ENCODE peak calls at places on chromosomes 6 and 20, in six cellular contexts. One of them, this sample, is unnamed.
A peak's percentile ranks its signal among the peaks of the same experiment; 100 is the strongest.

GRCh38 chr6:24004659-24005058 is 121.4 kb upstream of the NRSN1 start:
- DNase-seq in hippocampal formation: no peak
- DNase-seq in chondrocyte: no peak
- DNase-seq in astrocyte of the spinal cord: no peak
- DNase-seq in fibroblast of pulmonary artery: no peak
- DNase-seq in mesenchymal stem cell: peak; percentile 0
- DNase-seq in this sample: no peak

GRCh38 chr6:119025793-119026192 is 52.7 kb downstream of the FAM184A start:
- DNase-seq in hippocampal formation: no peak
- DNase-seq in chondrocyte: no peak
- DNase-seq in astrocyte of the spinal cord: no peak
- DNase-seq in fibroblast of pulmonary artery: no peak
- DNase-seq in mesenchymal stem cell: no peak
- DNase-seq in this sample: no peak

GRCh38 chr20:38168791-38169589 is 3.9 kb upstream of the TGM2 start:
- DNase-seq in hippocampal formation: no peak
- DNase-seq in chondrocyte: no peak
- DNase-seq in astrocyte of the spinal cord: no peak
- DNase-seq in fibroblast of pulmonary artery: no peak
- DNase-seq in mesenchymal stem cell: peak; percentile 58
- DNase-seq in this sample: no peak

GRCh38 chr20:32534661-32535240 is 50.4 kb downstream of the NOL4L start:
- DNase-seq in hippocampal formation: no peak
- DNase-seq in chondrocyte: no peak
- DNase-seq in astrocyte of the spinal cord: no peak
- DNase-seq in fibroblast of pulmonary artery: no peak
- DNase-seq in mesenchymal stem cell: no peak
- DNase-seq in this sample: no peak

GRCh38 chr6:169592558-169592957 is 109.3 kb downstream of the WDR27 start:
- DNase-seq in hippocampal formation: no peak
- DNase-seq in chondrocyte: no peak
- DNase-seq in astrocyte of the spinal cord: peak; percentile 79
- DNase-seq in fibroblast of pulmonary artery: peak; percentile 67
- DNase-seq in mesenchymal stem cell: peak; percentile 61
- DNase-seq in this sample: no peak

GRCh38 chr6:104613416-104614001 is 246.2 kb downstream of the HACE1 start:
- DNase-seq in hippocampal formation: no peak
- DNase-seq in chondrocyte: no peak
- DNase-seq in astrocyte of the spinal cord: peak; percentile 15
- DNase-seq in fibroblast of pulmonary artery: peak; percentile 53
- DNase-seq in mesenchymal stem cell: peak; percentile 72
- DNase-seq in this sample: no peak

GRCh38 chr6:14706378-14706929 is 539.4 kb upstream of the JARID2 start:
- DNase-seq in hippocampal formation: no peak
- DNase-seq in chondrocyte: no peak
- DNase-seq in astrocyte of the spinal cord: peak; percentile 99
- DNase-seq in fibroblast of pulmonary artery: peak; percentile 99
- DNase-seq in mesenchymal stem cell: peak; percentile 98
- DNase-seq in this sample: peak; percentile 45

GRCh38 chr20:5033566-5033965 is 32.3 kb upstream of the SLC23A2 start:
- DNase-seq in hippocampal formation: no peak
- DNase-seq in chondrocyte: peak; percentile 2
- DNase-seq in astrocyte of the spinal cord: peak; percentile 18
- DNase-seq in fibroblast of pulmonary artery: peak; percentile 22
- DNase-seq in mesenchymal stem cell: peak; percentile 47
- DNase-seq in this sample: no peak

GRCh38 chr6:57162516-57162915 is 9.6 kb upstream of the BAG2 start:
- DNase-seq in hippocampal formation: no peak
- DNase-seq in chondrocyte: no peak
- DNase-seq in astrocyte of the spinal cord: no peak
- DNase-seq in fibroblast of pulmonary artery: no peak
- DNase-seq in mesenchymal stem cell: peak; percentile 43
- DNase-seq in this sample: no peak

GRCh38 chr6:100946021-100946540 is 65.0 kb upstream of the ASCC3 start:
- DNase-seq in hippocampal formation: no peak
- DNase-seq in chondrocyte: no peak
- DNase-seq in astrocyte of the spinal cord: no peak
- DNase-seq in fibroblast of pulmonary artery: no peak
- DNase-seq in mesenchymal stem cell: no peak
- DNase-seq in this sample: no peak

GRCh38 chr6:106390088-106390487 is 29.6 kb downstream of the CRYBG1 start:
- DNase-seq in hippocampal formation: no peak
- DNase-seq in chondrocyte: no peak
- DNase-seq in astrocyte of the spinal cord: no peak
- DNase-seq in fibroblast of pulmonary artery: no peak
- DNase-seq in mesenchymal stem cell: no peak
- DNase-seq in this sample: no peak

GRCh38 chr6:21186479-21187055 is 407.0 kb upstream of the SOX4 start:
- DNase-seq in hippocampal formation: no peak
- DNase-seq in chondrocyte: no peak
- DNase-seq in astrocyte of the spinal cord: peak; percentile 35
- DNase-seq in fibroblast of pulmonary artery: no peak
- DNase-seq in mesenchymal stem cell: no peak
- DNase-seq in this sample: no peak

GRCh38 chr6:159654483-159655098 is 38.5 kb downstream of the SOD2 start:
- DNase-seq in hippocampal formation: no peak
- DNase-seq in chondrocyte: no peak
- DNase-seq in astrocyte of the spinal cord: peak; percentile 68
- DNase-seq in fibroblast of pulmonary artery: peak; percentile 81
- DNase-seq in mesenchymal stem cell: peak; percentile 59
- DNase-seq in this sample: peak; percentile 23

GRCh38 chr20:38350879-38351775 is 4.8 kb downstream of the LBP start:
- DNase-seq in hippocampal formation: no peak
- DNase-seq in chondrocyte: no peak
- DNase-seq in astrocyte of the spinal cord: no peak
- DNase-seq in fibroblast of pulmonary artery: no peak
- DNase-seq in mesenchymal stem cell: no peak
- DNase-seq in this sample: no peak

GRCh38 chr20:50625986-50626677 is 65.2 kb downstream of the RIPOR3 start:
- DNase-seq in hippocampal formation: no peak
- DNase-seq in chondrocyte: no peak
- DNase-seq in astrocyte of the spinal cord: peak; percentile 36
- DNase-seq in fibroblast of pulmonary artery: peak; percentile 58
- DNase-seq in mesenchymal stem cell: peak; percentile 54
- DNase-seq in this sample: no peak

GRCh38 chr6:80454661-80455365 is 348.3 kb downstream of the BCKDHB start:
- DNase-seq in hippocampal formation: no peak
- DNase-seq in chondrocyte: no peak
- DNase-seq in astrocyte of the spinal cord: no peak
- DNase-seq in fibroblast of pulmonary artery: peak; percentile 69
- DNase-seq in mesenchymal stem cell: peak; percentile 30
- DNase-seq in this sample: no peak

GRCh38 chr6:86118271-86118670 is 475.6 kb upstream of the SYNCRIP start:
- DNase-seq in hippocampal formation: no peak
- DNase-seq in chondrocyte: no peak
- DNase-seq in astrocyte of the spinal cord: no peak
- DNase-seq in fibroblast of pulmonary artery: no peak
- DNase-seq in mesenchymal stem cell: no peak
- DNase-seq in this sample: no peak

GRCh38 chr6:39389372-39389767 is 66.9 kb upstream of the KCNK16 start:
- DNase-seq in hippocampal formation: no peak
- DNase-seq in chondrocyte: no peak
- DNase-seq in astrocyte of the spinal cord: no peak
- DNase-seq in fibroblast of pulmonary artery: peak; percentile 32
- DNase-seq in mesenchymal stem cell: peak; percentile 46
- DNase-seq in this sample: no peak

GRCh38 chr6:3045777-3046176 is 22.5 kb upstream of the RIPK1 start:
- DNase-seq in hippocampal formation: no peak
- DNase-seq in chondrocyte: no peak
- DNase-seq in astrocyte of the spinal cord: no peak
- DNase-seq in fibroblast of pulmonary artery: no peak
- DNase-seq in mesenchymal stem cell: no peak
- DNase-seq in this sample: no peak

GRCh38 chr6:42410861-42411260 is 40.9 kb downstream of the TRERF1 start:
- DNase-seq in hippocampal formation: no peak
- DNase-seq in chondrocyte: no peak
- DNase-seq in astrocyte of the spinal cord: no peak
- DNase-seq in fibroblast of pulmonary artery: no peak
- DNase-seq in mesenchymal stem cell: no peak
- DNase-seq in this sample: no peak

GRCh38 chr6:165983112-165984072 is 184.3 kb downstream of the TBXT start:
- DNase-seq in hippocampal formation: no peak
- DNase-seq in chondrocyte: no peak
- DNase-seq in astrocyte of the spinal cord: no peak
- DNase-seq in fibroblast of pulmonary artery: no peak
- DNase-seq in mesenchymal stem cell: no peak
- DNase-seq in this sample: no peak

GRCh38 chr6:11598687-11599086 is 61.1 kb downstream of the TMEM170B start:
- DNase-seq in hippocampal formation: no peak
- DNase-seq in chondrocyte: no peak
- DNase-seq in astrocyte of the spinal cord: no peak
- DNase-seq in fibroblast of pulmonary artery: no peak
- DNase-seq in mesenchymal stem cell: no peak
- DNase-seq in this sample: no peak

GRCh38 chr6:150267686-150268561 is 100.9 kb upstream of the IYD start:
- DNase-seq in hippocampal formation: no peak
- DNase-seq in chondrocyte: no peak
- DNase-seq in astrocyte of the spinal cord: peak; percentile 64
- DNase-seq in fibroblast of pulmonary artery: peak; percentile 74
- DNase-seq in mesenchymal stem cell: peak; percentile 24
- DNase-seq in this sample: no peak

GRCh38 chr6:119683022-119683421 is 333.5 kb upstream of the MAN1A1 start:
- DNase-seq in hippocampal formation: no peak
- DNase-seq in chondrocyte: no peak
- DNase-seq in astrocyte of the spinal cord: peak; percentile 52
- DNase-seq in fibroblast of pulmonary artery: no peak
- DNase-seq in mesenchymal stem cell: no peak
- DNase-seq in this sample: no peak

GRCh38 chr20:20635006-20635405 is 77.4 kb downstream of the RALGAPA2 start:
- DNase-seq in hippocampal formation: no peak
- DNase-seq in chondrocyte: no peak
- DNase-seq in astrocyte of the spinal cord: no peak
- DNase-seq in fibroblast of pulmonary artery: no peak
- DNase-seq in mesenchymal stem cell: no peak
- DNase-seq in this sample: no peak

GRCh38 chr6:51568771-51569170 is 518.6 kb downstream of the PKHD1 start:
- DNase-seq in hippocampal formation: no peak
- DNase-seq in chondrocyte: no peak
- DNase-seq in astrocyte of the spinal cord: no peak
- DNase-seq in fibroblast of pulmonary artery: no peak
- DNase-seq in mesenchymal stem cell: no peak
- DNase-seq in this sample: no peak

GRCh38 chr6:1212919-1213318 is 99.0 kb upstream of the FOXQ1 start:
- DNase-seq in hippocampal formation: no peak
- DNase-seq in chondrocyte: no peak
- DNase-seq in astrocyte of the spinal cord: peak; percentile 61
- DNase-seq in fibroblast of pulmonary artery: no peak
- DNase-seq in mesenchymal stem cell: no peak
- DNase-seq in this sample: no peak

GRCh38 chr20:2793471-2793870 is 7.0 kb downstream of the CPXM1 start:
- DNase-seq in hippocampal formation: no peak
- DNase-seq in chondrocyte: peak; percentile 65
- DNase-seq in astrocyte of the spinal cord: no peak
- DNase-seq in fibroblast of pulmonary artery: no peak
- DNase-seq in mesenchymal stem cell: no peak
- DNase-seq in this sample: no peak

GRCh38 chr20:23103284-23104018 is 17.3 kb upstream of the CD93 start:
- DNase-seq in hippocampal formation: no peak
- DNase-seq in chondrocyte: peak; percentile 34
- DNase-seq in astrocyte of the spinal cord: peak; percentile 27
- DNase-seq in fibroblast of pulmonary artery: peak; percentile 88
- DNase-seq in mesenchymal stem cell: no peak
- DNase-seq in this sample: no peak

GRCh38 chr20:37902504-37903313 is at the start of gene VSTM2L:
- DNase-seq in hippocampal formation: no peak
- DNase-seq in chondrocyte: no peak
- DNase-seq in astrocyte of the spinal cord: peak; percentile 73
- DNase-seq in fibroblast of pulmonary artery: peak; percentile 54
- DNase-seq in mesenchymal stem cell: peak; percentile 28
- DNase-seq in this sample: no peak

GRCh38 chr6:164048840-164049239 is 634.3 kb downstream of the QKI start:
- DNase-seq in hippocampal formation: no peak
- DNase-seq in chondrocyte: no peak
- DNase-seq in astrocyte of the spinal cord: no peak
- DNase-seq in fibroblast of pulmonary artery: peak; percentile 54
- DNase-seq in mesenchymal stem cell: no peak
- DNase-seq in this sample: no peak